ENCODE peak calls at places on chromosomes 5 and 9, in five cellular contexts. C is effector memory CD4-positive, alpha-beta T cell; L is mesendoderm; X is RWPE1; S is GM23338. I is an unnamed sample.

GRCh38 chr9:33250458-33250995 is 10.6 kb downstream of the SPINK4 start:
- DNase-seq in C (no peak), L (no peak), X (peak; percentile 57), S (no peak), I (peak; percentile 37)

GRCh38 chr5:119746984-119747383 is 117.6 kb downstream of the FAM170A start:
- DNase-seq in C (no peak), L (no peak), X (no peak), S (no peak), I (no peak)

GRCh38 chr9:75197521-75197920 is 109.2 kb downstream of the OSTF1 start:
- DNase-seq in C (no peak), L (no peak), X (no peak), S (no peak), I (no peak)

GRCh38 chr9:95218790-95219189 is 98.7 kb downstream of the FANCC start:
- DNase-seq in C (no peak), L (peak; percentile 38), X (no peak), S (peak; percentile 42), I (no peak)

GRCh38 chr5:1264211-1264610 is 30.7 kb downstream of the TERT start:
- DNase-seq in C (no peak), L (no peak), X (no peak), S (no peak), I (no peak)

GRCh38 chr5:38642194-38642987 is 85.9 kb upstream of the LIFR start:
- DNase-seq in C (no peak), L (no peak), X (no peak), S (no peak), I (no peak)

GRCh38 chr9:14221558-14221957 is 92.4 kb downstream of the NFIB start:
- DNase-seq in C (no peak), L (peak; percentile 53), X (peak; percentile 81), S (no peak), I (peak; percentile 53)

GRCh38 chr5:147554285-147554817 is 44.5 kb upstream of the DPYSL3 start:
- DNase-seq in C (no peak), L (peak; percentile 37), X (peak; percentile 26), S (no peak), I (no peak)

GRCh38 chr5:174563899-174564298 is 160.5 kb upstream of the MSX2 start:
- DNase-seq in C (no peak), L (no peak), X (no peak), S (peak; percentile 10), I (no peak)

GRCh38 chr5:39190311-39191102 is 28.9 kb downstream of the FYB1 start:
- DNase-seq in C (no peak), L (no peak), X (no peak), S (no peak), I (no peak)

GRCh38 chr5:149002761-149003689 is 59.8 kb downstream of the SH3TC2 start:
- DNase-seq in C (no peak), L (peak; percentile 66), X (peak; percentile 69), S (no peak), I (no peak)

GRCh38 chr5:99587983-99588382 is 659.2 kb upstream of the CHD1 start:
- DNase-seq in C (no peak), L (no peak), X (no peak), S (no peak), I (no peak)

GRCh38 chr5:39714036-39714698 is 289.4 kb upstream of the DAB2 start:
- DNase-seq in C (no peak), L (peak; percentile 77), X (peak; percentile 50), S (peak; percentile 78), I (peak; percentile 31)

GRCh38 chr5:41120600-41120999 is 49.5 kb upstream of the MROH2B start:
- DNase-seq in C (no peak), L (no peak), X (no peak), S (no peak), I (no peak)

GRCh38 chr9:122912964-122913673 is at the start of gene ZBTB6:
- DNase-seq in C (peak; percentile 48), L (peak; percentile 95), X (peak; percentile 91), S (peak; percentile 93), I (no peak)

GRCh38 chr5:8650197-8650596 is 781.2 kb downstream of the MTRR start:
- DNase-seq in C (no peak), L (no peak), X (no peak), S (no peak), I (no peak)

GRCh38 chr9:96441798-96442445 is 8.0 kb upstream of the HABP4 start:
- DNase-seq in C (no peak), L (peak; percentile 68), X (no peak), S (peak; percentile 87), I (no peak)

GRCh38 chr5:116441223-116441622 is 133.4 kb downstream of the SEMA6A start:
- DNase-seq in C (no peak), L (peak; percentile 58), X (no peak), S (peak; percentile 69), I (no peak)
- H3K27ac ChIP-seq in C (no peak overlapping the region), L (no peak overlapping the region), X (no peak overlapping the region), S (no peak overlapping the region), I (no peak overlapping the region)

DNA sequence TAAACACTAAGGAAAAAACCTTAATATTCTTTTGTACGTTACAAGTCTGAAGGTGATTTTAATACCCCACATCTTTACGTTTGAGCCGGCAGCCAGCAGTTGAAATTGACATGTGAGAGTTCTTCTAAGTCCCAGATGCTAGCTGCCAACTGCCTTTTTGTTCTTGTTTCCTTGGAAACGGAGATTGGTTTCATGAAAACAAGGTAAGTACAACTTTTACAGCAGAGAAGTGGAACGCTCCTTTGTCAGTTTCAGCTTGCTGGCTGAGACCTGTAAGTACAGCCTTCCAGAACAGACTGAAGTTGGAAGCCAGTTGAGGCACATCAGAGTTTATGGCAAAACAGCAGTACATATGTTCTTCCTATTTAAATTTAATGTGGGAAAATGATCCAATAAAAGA is 1018.4 kb upstream of the ARRDC3 start:
- DNase-seq in C (no peak), L (peak; percentile 89), X (no peak), S (peak; percentile 83), I (no peak)
- H3K27ac ChIP-seq in C (no peak overlapping the region), L (no peak overlapping the region), X (no peak overlapping the region), S (no peak overlapping the region), I (no peak overlapping the region)

DNA sequence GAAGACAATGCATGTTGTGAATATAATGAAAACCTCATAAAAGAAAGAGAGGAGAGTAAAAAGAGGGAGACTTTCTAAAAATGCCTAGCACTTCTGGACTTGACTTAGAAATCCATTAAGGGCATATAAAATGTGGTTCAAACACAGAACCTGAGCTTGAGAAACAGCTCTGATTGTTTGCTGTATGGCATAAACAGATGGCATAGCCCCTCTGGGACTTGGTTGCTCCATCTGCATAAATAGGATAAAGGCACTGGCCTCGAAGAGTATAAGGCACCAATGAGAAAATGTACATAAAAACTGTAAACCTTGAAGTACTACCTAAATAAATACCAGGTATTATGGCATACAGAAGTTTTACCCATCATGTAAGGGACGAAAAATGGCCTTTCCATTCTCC is 23.8 kb downstream of the MRPS27 start:
- DNase-seq in C (no peak), L (no peak), X (no peak), S (no peak), I (no peak)
- H3K27ac ChIP-seq in C (no peak overlapping the region), L (no peak overlapping the region), X (no peak overlapping the region), S (no peak overlapping the region), I (no peak overlapping the region)

GRCh38 chr9:3271581-3271980 is 254.2 kb downstream of the RFX3 start:
- DNase-seq in C (no peak), L (no peak), X (no peak), S (peak; percentile 9), I (no peak)
- H3K27ac ChIP-seq in C (no peak overlapping the region), L (no peak overlapping the region), X (no peak overlapping the region), S (no peak overlapping the region), I (no peak overlapping the region)

GRCh38 chr9:113511047-113511521 is 47.6 kb downstream of the RGS3 start:
- DNase-seq in C (no peak), L (no peak), X (no peak), S (no peak), I (no peak)
- H3K27ac ChIP-seq in C (peak overlapping the region; percentile 57), L (no peak overlapping the region), X (no peak overlapping the region), S (no peak overlapping the region), I (no peak overlapping the region)

GRCh38 chr5:60340326-60340725 is 359.6 kb downstream of the DEPDC1B start:
- DNase-seq in C (no peak), L (no peak), X (no peak), S (no peak), I (no peak)
- H3K27ac ChIP-seq in C (no peak overlapping the region), L (no peak overlapping the region), X (no peak overlapping the region), S (no peak overlapping the region), I (no peak overlapping the region)

GRCh38 chr9:125189011-125189360 is 617 bp downstream of the PPP6C start:
- DNase-seq in C (no peak), L (no peak), X (peak; percentile 35), S (peak; percentile 63), I (no peak)
- H3K27ac ChIP-seq in C (peak overlapping the region; percentile 96), L (no peak overlapping the region), X (peak overlapping the region; percentile 85), S (peak overlapping the region; percentile 90), I (peak overlapping the region; percentile 73)

I was measured in epithelial cell of prostate.